ENCODE peak calls at places on chromosomes 13 and 19, in ten cellular contexts. K, H, Z, T, C, I, B, P, S and N are unnamed samples.

GRCh38 chr13:112182831-112183543 is 116.0 kb downstream of the SOX1 start:
- DNase-seq in K (no peak), H (no peak), Z (no peak), T (no peak), C (no peak), I (no peak), B (no peak), P (no peak), S (no peak), N (no peak)

GRCh38 chr19:4337906-4338440 is 654 bp downstream of the STAP2 start:
- DNase-seq in K (no peak), H (no peak), Z (no peak), T (no peak), C (no peak), I (no peak), B (peak; percentile 39), P (no peak), S (no peak), N (no peak)

GRCh38 chr19:56617531-56617930 is 22.4 kb downstream of the ZNF71 start:
- DNase-seq in K (no peak), H (no peak), Z (no peak), T (no peak), C (no peak), I (no peak), B (no peak), P (no peak), S (no peak), N (no peak)

GRCh38 chr19:35040826-35041547 is 534 bp upstream of the HPN start:
- DNase-seq in K (no peak), H (peak; percentile 51), Z (no peak), T (peak; percentile 94), C (peak; percentile 81), I (no peak), B (peak; percentile 80), P (peak; percentile 95), S (peak; percentile 96), N (peak; percentile 73)

GRCh38 chr13:30443957-30444404 is 21.7 kb downstream of the UBE2L5 start:
- DNase-seq in K (no peak), H (no peak), Z (no peak), T (no peak), C (no peak), I (no peak), B (no peak), P (no peak), S (no peak), N (no peak)

GRCh38 chr13:21033866-21034601 is 27.4 kb downstream of the LATS2 start:
- DNase-seq in K (peak; percentile 47), H (no peak), Z (no peak), T (peak; percentile 63), C (no peak), I (no peak), B (no peak), P (no peak), S (no peak), N (no peak)

GRCh38 chr19:23882493-23882892 is 32.2 kb upstream of the ZNF726 start:
- DNase-seq in K (peak; percentile 5), H (no peak), Z (no peak), T (no peak), C (no peak), I (no peak), B (no peak), P (no peak), S (no peak), N (no peak)

GRCh38 chr19:34180709-34181108 is 8.4 kb downstream of the LSM14A start:
- DNase-seq in K (no peak), H (no peak), Z (no peak), T (no peak), C (no peak), I (no peak), B (no peak), P (no peak), S (no peak), N (no peak)

GRCh38 chr13:73708393-73708985 is 425.7 kb downstream of the KLF12 start:
- DNase-seq in K (peak; percentile 18), H (peak; percentile 27), Z (peak; percentile 33), T (no peak), C (peak; percentile 49), I (peak; percentile 65), B (peak; percentile 85), P (no peak), S (no peak), N (peak; percentile 48)

GRCh38 chr19:3365447-3366103 is 808 bp upstream of the NFIC start:
- DNase-seq in K (peak; percentile 64), H (no peak), Z (no peak), T (peak; percentile 89), C (no peak), I (no peak), B (peak; percentile 80), P (peak; percentile 75), S (peak; percentile 76), N (no peak)

GRCh38 chr19:40687525-40688016 is 2.9 kb downstream of the NUMBL start:
- DNase-seq in K (peak; percentile 84), H (no peak), Z (no peak), T (peak; percentile 98), C (no peak), I (peak; percentile 75), B (peak; percentile 83), P (peak; percentile 87), S (peak; percentile 88), N (no peak)

GRCh38 chr13:32528358-32528757 is 10.2 kb downstream of the N4BP2L2 start:
- DNase-seq in K (no peak), H (no peak), Z (no peak), T (no peak), C (no peak), I (no peak), B (peak; percentile 29), P (no peak), S (no peak), N (no peak)

GRCh38 chr13:108961542-108962125 is 332.2 kb downstream of the MYO16 start:
- DNase-seq in K (peak; percentile 34), H (no peak), Z (peak; percentile 4), T (no peak), C (no peak), I (no peak), B (peak; percentile 74), P (no peak), S (no peak), N (peak; percentile 28)

GRCh38 chr13:108855737-108856387 is 226.5 kb downstream of the MYO16 start:
- DNase-seq in K (no peak), H (no peak), Z (no peak), T (no peak), C (no peak), I (no peak), B (no peak), P (no peak), S (no peak), N (no peak)

GRCh38 chr13:73943137-73943964 is 190.9 kb downstream of the KLF12 start:
- DNase-seq in K (no peak), H (no peak), Z (no peak), T (no peak), C (no peak), I (no peak), B (no peak), P (no peak), S (no peak), N (no peak)

GRCh38 chr13:27921961-27922910 is 2.4 kb downstream of the PDX1 start:
- DNase-seq in K (no peak), H (no peak), Z (no peak), T (no peak), C (peak; percentile 36), I (no peak), B (no peak), P (no peak), S (no peak), N (no peak)
- TF ChIP-seq CTCF in K (no peak), H (no peak), Z (no peak), T (no peak), C (no peak), I (no peak), B (no peak), P (no peak), S (no peak), N (no peak)

DNA sequence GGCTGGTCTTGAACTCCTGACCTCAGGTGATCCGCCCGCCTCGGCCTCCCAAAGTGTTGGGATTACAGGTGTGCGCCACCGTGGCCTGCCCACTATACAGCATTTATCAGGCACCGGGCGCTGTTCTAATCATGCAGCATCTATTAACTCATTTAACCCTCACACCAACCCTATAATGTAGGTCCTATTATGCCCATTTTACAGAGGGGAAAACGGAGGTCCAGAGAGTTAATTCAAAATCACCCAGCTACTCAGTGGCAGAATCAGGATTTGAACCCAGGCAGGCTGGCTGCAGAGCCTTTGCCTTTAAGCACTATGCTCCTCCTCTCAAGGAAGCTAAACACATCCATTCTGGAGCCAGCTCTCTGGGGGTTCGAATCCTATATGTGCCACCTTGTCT is 54.3 kb downstream of the MAP4K1 start:
- DNase-seq in K (no peak), H (no peak), Z (no peak), T (no peak), C (no peak), I (no peak), B (no peak), P (no peak), S (no peak), N (no peak)
- TF ChIP-seq CTCF in K (no peak), H (no peak), Z (no peak), T (no peak), C (no peak), I (no peak), B (no peak), P (no peak), S (no peak), N (no peak)

DNA sequence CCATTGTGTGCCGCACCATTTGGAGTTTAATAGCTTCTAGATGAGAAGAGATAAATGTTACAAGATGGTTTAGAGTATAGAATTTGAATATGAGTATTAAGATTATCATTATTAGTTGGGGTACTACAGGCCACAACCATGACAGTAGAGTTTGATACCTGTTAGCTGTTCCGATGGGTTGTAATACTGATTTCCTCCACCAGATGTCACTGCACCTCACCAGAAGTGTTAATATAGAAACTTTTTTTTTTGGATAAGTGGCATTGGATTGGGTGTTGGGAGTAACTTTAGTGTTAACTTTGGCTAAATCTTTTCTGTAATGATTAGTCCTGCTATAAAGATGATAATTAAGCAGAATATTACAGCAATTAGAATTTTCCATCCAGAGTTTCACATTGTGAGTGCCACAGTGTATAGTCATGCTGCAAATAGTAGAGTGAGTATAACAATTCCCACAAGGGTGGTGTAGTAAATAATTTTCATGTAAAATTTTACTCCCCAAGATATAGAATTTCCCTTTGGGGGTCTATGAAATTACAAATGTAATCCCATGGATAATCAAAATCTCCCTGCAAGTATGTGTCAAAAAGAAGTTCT is 56.3 kb downstream of the PSG3 start:
- DNase-seq in K (peak; percentile 8), H (peak; percentile 11), Z (peak; percentile 54), T (no peak), C (peak; percentile 23), I (peak; percentile 52), B (peak; percentile 36), P (no peak), S (no peak), N (peak; percentile 21)
- TF ChIP-seq CTCF in K (peak; percentile 51), H (peak; percentile 65), Z (peak; percentile 88), T (peak; percentile 15), C (peak; percentile 76), I (peak; percentile 65), B (peak; percentile 73), P (peak; percentile 63), S (peak; percentile 14), N (peak; percentile 53)

DNA sequence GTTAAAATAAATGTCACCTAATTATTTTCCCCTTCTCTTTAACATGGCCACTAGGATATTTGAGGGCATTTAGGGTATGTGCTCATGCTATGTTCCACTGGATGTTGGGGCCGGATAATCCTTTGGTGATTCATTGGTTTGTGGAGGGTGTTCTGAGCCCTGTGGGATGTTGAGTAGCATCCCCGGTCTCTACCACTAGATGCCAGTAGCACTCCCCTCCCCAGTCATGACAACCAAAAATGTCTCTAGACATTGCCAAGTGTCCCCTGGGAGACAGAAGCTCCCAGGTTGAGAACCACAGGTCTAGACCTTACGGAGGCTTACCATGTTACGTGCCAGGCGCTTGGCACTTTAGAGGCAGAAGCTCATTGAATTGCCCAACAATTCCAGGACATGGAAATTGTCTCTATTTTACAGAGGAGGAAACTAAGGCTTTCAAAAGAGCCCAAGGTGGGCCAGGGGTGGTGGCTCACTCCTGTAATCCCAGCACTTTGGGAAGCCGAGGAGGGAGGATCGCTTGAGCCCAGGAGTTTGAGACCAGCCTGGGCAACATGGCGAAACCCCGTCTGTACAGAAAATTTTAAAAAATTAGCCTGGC is 14.1 kb downstream of the SHANK1 start:
- DNase-seq in K (peak; percentile 74), H (peak; percentile 39), Z (peak; percentile 95), T (no peak), C (peak; percentile 62), I (peak; percentile 68), B (peak; percentile 73), P (no peak), S (no peak), N (peak; percentile 53)
- TF ChIP-seq CTCF in K (peak; percentile 91), H (peak; percentile 70), Z (peak; percentile 80), T (no peak), C (peak; percentile 37), I (peak; percentile 79), B (peak; percentile 89), P (peak; percentile 63), S (peak; percentile 52), N (peak; percentile 74)